ENCODE peak calls at places on chromosomes 3 and 15, in five cellular contexts. I, Z, L, X and Y are unnamed samples.

GRCh38 chr3:187629711-187630110 is 40.5 kb downstream of the SST start:
- DNase-seq in I (no peak), Z (no peak), L (no peak), X (peak), Y (no peak)

GRCh38 chr15:58279654-58280053 is 141.5 kb downstream of the AQP9 start:
- DNase-seq in I (no peak), Z (no peak), L (no peak), X (no peak), Y (no peak)

GRCh38 chr15:89097313-89097712 is 9.1 kb downstream of the ABHD2 start:
- DNase-seq in I (no peak), Z (no peak), L (no peak), X (no peak), Y (no peak)

GRCh38 chr3:134419214-134419965 is 45.1 kb upstream of the AMOTL2 start:
- DNase-seq in I (no peak), Z (no peak), L (no peak), X (no peak), Y (no peak)

GRCh38 chr15:89371145-89372044 is 36.8 kb upstream of the POLG start:
- DNase-seq in I (no peak), Z (no peak), L (peak), X (peak), Y (no peak)

GRCh38 chr3:147838650-147839049 is 429.5 kb downstream of the ZIC1 start:
- DNase-seq in I (no peak), Z (peak), L (no peak), X (peak), Y (no peak)

GRCh38 chr3:69983546-69984265 is 15.8 kb upstream of the SAMMSON start:
- DNase-seq in I (no peak), Z (no peak), L (no peak), X (peak), Y (no peak)

GRCh38 chr3:169769287-169770181 is at the start of gene ACTRT3:
- DNase-seq in I (peak), Z (peak), L (peak), X (peak), Y (peak)

GRCh38 chr3:134517796-134518195 is 31.9 kb downstream of the CEP63 start:
- DNase-seq in I (no peak), Z (peak), L (no peak), X (no peak), Y (no peak)

GRCh38 chr3:119149484-119149883 is 3.5 kb downstream of the TEX55 start:
- DNase-seq in I (no peak), Z (peak), L (no peak), X (peak), Y (no peak)

GRCh38 chr3:115217678-115218451 is 70.8 kb upstream of the ZBTB20 start:
- DNase-seq in I (no peak), Z (peak), L (peak), X (peak), Y (no peak)

GRCh38 chr3:147422226-147422933 is 13.2 kb downstream of the ZIC1 start:
- DNase-seq in I (no peak), Z (no peak), L (no peak), X (no peak), Y (no peak)

GRCh38 chr3:111484666-111485065 is 57.3 kb upstream of the CD96 start:
- DNase-seq in I (no peak), Z (peak), L (no peak), X (no peak), Y (no peak)

GRCh38 chr15:70160267-70160666 is 62.5 kb upstream of the TLE3 start:
- DNase-seq in I (no peak), Z (no peak), L (no peak), X (no peak), Y (no peak)

GRCh38 chr3:124492824-124493223 is 237.4 kb upstream of the UMPS start:
- DNase-seq in I (no peak), Z (peak), L (peak), X (peak), Y (no peak)

GRCh38 chr3:141345951-141346817 is 22.1 kb upstream of the ZBTB38 start:
- DNase-seq in I (no peak), Z (no peak), L (no peak), X (no peak), Y (no peak)
- TF ChIP-seq CTCF in I (no peak), Z (no peak), L (no peak), X (no peak), Y (no peak)

DNA sequence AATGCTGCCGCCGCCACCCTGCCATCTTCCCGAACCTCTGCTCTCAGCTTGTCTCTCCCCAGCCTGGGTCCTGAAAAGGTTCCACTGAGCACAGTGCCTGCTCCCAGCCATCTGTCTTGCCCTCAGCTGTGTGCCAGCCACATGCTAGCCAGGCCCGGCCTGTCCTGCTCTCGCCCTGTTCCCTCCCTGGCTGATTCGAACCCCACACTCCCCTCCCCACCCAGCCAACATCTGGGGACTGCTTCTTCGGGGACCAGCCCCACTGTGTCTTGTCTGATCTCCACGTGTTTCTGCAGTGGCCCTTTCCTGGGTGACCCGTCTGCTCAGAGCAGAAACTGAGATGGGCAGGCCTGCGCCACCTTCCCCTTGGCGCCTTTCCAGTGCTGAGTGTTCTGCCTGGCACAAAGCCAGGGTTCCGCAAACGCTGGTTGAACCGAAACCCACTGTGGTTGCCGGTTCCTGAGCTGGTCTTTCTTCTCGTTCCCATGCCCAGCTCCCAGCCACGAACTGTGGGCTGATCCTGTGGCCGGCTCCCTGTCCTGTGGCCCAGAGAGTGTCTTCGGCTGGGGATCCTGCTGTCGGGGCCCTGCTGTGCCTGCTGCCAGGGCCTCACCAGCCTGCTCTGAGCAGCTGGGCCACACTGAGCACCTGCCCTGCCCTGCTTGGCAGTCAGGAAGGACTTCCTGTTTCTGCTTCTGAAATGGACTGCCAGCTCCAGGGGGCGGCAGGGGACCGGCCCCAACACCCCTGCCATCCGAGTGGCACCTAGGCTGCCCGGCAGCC is 62.7 kb upstream of the KLF13 start:
- DNase-seq in I (peak), Z (no peak), L (no peak), X (peak), Y (peak)
- TF ChIP-seq CTCF in I (no peak), Z (no peak), L (no peak), X (no peak), Y (no peak)

DNA sequence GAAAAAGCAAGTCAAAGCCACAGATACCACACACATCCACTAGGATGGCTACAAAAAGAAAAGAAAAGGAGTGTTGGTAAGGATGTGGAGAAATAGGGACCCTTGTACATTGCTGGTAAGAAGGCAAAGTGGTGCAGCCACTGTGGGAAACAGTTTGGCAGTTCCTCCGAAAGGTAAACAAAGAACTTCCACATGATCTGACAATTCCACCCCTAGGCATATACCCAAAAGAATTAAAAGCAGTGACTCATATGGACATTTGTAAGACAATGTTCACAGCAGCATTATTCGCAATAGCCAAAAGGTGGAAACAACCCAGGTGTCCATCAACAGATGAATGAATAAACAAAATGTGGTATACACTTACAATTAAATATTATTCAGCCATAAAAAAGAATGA is 22.2 kb upstream of the GMPPB start:
- DNase-seq in I (no peak), Z (peak), L (no peak), X (peak), Y (no peak)
- TF ChIP-seq CTCF in I (peak), Z (peak), L (no peak), X (no peak), Y (no peak)

GRCh38 chr3:15399970-15400369 is 27.4 kb downstream of the METTL6 start:
- DNase-seq in I (no peak), Z (no peak), L (no peak), X (no peak), Y (peak)
- TF ChIP-seq CTCF in I (no peak), Z (no peak), L (no peak), X (no peak), Y (no peak)

GRCh38 chr3:31371464-31371863 is 161.3 kb upstream of the STT3B start:
- DNase-seq in I (no peak), Z (peak), L (no peak), X (no peak), Y (no peak)

GRCh38 chr3:31382856-31383255 is 149.9 kb upstream of the STT3B start:
- DNase-seq in I (no peak), Z (no peak), L (no peak), X (peak), Y (no peak)

GRCh38 chr3:31379598-31379997 is 153.1 kb upstream of the STT3B start:
- DNase-seq in I (no peak), Z (no peak), L (no peak), X (no peak), Y (no peak)

GRCh38 chr3:31378226-31378625 is 154.5 kb upstream of the STT3B start:
- DNase-seq in I (no peak), Z (no peak), L (no peak), X (no peak), Y (no peak)

DNA sequence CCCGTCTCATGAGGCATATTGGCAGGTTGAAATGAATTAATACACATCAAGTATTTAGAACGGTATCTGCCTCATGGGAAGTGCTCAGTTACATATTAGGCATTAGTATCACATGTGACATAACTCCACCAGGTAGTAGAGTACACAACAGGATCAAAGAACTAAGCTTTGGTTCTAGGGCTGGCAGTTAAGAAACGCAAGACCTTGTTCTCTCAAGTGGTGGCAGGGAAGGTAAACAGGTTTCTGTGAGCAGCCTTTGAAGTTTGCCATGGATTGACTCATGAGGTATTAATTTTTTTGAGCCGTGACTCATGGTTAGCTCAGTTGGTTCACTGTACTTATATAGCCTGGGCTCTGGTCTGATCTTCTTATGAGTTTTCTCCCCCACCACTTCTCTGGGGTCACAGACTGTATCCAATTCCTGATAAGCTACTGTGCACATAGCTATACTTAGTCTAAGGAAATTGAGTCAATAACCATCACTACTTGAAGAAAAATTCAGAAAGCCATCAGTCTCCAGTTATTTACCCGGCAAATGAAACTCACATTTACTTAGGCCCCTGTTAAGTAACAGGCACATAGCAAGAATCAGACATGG is 155.6 kb upstream of the STT3B start:
- DNase-seq in I (no peak), Z (peak), L (no peak), X (peak), Y (no peak)
- TF ChIP-seq CTCF in I (no peak), Z (no peak), L (no peak), X (no peak), Y (no peak)

GRCh38 chr15:34106423-34106822 is 4.5 kb downstream of the PGBD4 start:
- DNase-seq in I (no peak), Z (no peak), L (no peak), X (no peak), Y (no peak)

GRCh38 chr15:34114739-34115138 is 12.9 kb downstream of the PGBD4 start:
- DNase-seq in I (no peak), Z (no peak), L (no peak), X (no peak), Y (no peak)

GRCh38 chr15:34114215-34114614 is 12.3 kb downstream of the PGBD4 start:
- DNase-seq in I (no peak), Z (no peak), L (no peak), X (no peak), Y (no peak)

GRCh38 chr15:34107315-34107714 is 5.4 kb downstream of the PGBD4 start:
- DNase-seq in I (no peak), Z (no peak), L (no peak), X (no peak), Y (no peak)

DNA sequence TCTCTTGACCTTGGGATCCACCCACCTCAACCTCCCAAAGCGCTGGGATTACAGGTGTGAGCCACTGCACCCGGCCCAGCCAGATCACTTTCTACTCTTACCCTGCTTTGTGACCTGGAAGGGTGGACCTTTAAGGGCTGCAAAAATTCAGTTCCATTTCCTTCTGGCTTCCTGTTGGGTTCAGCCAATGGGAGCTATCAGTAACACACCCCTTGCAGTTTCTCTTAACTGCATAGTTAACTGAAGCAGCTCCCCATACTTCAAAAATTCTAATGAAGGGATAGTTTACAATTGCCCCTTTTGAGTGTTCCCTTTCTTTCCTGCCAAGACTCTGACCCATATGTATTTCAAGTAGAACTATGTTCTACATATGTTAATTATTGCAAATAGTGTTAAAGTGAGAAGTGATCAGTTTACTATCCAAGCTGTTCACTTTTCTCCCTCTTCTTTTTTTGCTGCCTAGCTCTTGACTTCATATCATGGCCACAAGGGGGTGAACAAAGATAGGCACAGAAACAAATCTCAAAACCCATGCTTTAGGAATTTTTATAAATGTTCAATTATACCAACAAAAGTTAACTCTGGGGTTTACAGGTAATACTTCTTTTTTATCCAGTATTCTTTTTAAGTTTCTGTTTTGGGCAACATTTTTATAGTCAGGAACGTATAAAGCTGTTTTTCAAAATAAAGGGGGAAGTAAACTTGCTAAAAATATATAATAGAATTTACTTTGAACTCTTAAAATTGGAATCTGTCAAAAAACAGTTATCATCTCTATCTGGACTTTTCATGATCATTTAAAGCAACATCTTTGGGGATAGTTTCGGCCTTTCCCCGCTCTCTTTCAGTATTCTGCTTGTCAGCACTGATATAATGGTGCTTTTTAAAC is 8.1 kb downstream of the PGBD4 start:
- DNase-seq in I (no peak), Z (peak), L (no peak), X (peak), Y (no peak)
- TF ChIP-seq CTCF in I (peak), Z (peak), L (peak), X (peak), Y (peak)

DNA sequence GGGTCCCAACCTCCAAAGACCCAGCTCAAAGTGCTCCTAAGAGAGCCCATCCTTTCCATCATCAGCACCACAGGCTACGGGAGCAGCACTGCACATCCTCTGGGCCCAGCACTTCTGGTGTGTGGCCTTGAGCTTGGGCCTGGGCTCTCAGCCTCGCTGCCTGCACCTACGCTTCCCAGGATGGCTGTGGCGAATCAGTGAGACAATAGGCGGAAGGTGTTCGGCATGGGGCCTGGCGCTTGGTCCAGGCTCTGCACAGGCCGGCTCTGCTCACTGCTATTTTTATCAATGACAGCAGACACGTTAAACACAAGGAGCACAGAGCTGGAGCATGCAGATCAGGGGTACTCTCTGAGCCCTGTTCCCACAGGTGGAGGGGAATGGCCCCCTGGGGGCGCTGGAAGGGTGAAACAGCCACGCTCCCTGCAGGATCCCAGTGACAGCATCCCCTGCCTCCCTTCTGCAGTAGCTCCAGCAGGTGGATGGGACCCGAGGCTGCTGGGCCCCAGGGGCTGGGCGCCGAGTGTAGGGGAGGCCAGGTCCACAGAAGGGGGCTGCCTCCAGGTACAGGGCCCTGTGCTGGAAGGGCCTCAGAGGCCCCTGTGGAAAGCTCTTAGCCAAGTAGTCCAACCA is 90.0 kb upstream of the RPL32 start:
- DNase-seq in I (no peak), Z (no peak), L (no peak), X (no peak), Y (no peak)
- TF ChIP-seq CTCF in I (no peak), Z (no peak), L (no peak), X (no peak), Y (no peak)